ENCODE peak calls at places on chromosomes 6 and 20, in eight cellular contexts. Q is H9, H is SK-N-SH, W is esophagus squamous epithelium, Y is body of pancreas, S is ovary, K is psoas muscle, M is IMR-90. V is an unnamed sample. For H3K4me1, the result is how much of the 10 kb centered on the place peaks cover.

GRCh38 chr20:51119914-51120313 is 97.0 kb upstream of the KCNG1 start:
- DNase-seq in S (no peak), Q (no peak), M (no peak), K (no peak), Y (no peak), H (no peak), W (no peak), V (no peak)

GRCh38 chr20:17647391-17648305 is 34.4 kb downstream of the RRBP1 start:
- DNase-seq in Q (no peak), K (no peak), H (no peak), Y (peak), S (peak), W (no peak), M (no peak), V (no peak)

GRCh38 chr6:42263165-42263852 is 45.6 kb upstream of the MRPS10 start:
- DNase-seq in M (no peak), Y (no peak), S (no peak), W (no peak), H (no peak), Q (peak), K (no peak), V (no peak)

GRCh38 chr6:27720607-27721580 is 191.3 kb downstream of the OR2B2 start:
- DNase-seq in K (no peak), Y (no peak), W (no peak), Q (peak), S (no peak), H (no peak), M (peak), V (no peak)

GRCh38 chr6:1657116-1657776 is 47.5 kb downstream of the FOXC1 start:
- DNase-seq in M (no peak), Y (no peak), H (no peak), W (no peak), Q (no peak), S (no peak), K (no peak), V (peak)

GRCh38 chr6:13373488-13373886 is 45.1 kb upstream of the TBC1D7 start:
- DNase-seq in Q (no peak), H (no peak), M (peak), Y (no peak), K (no peak), S (no peak), W (no peak), V (no peak)

GRCh38 chr6:45555981-45556771 is 178.4 kb upstream of the SUPT3H start:
- DNase-seq in W (no peak), Y (no peak), H (no peak), S (no peak), M (peak), Q (no peak), K (no peak), V (no peak)

GRCh38 chr20:59994697-59995122 is 36.5 kb downstream of the CDH26 start:
- DNase-seq in W (no peak), K (no peak), H (no peak), Y (peak), M (peak), Q (peak), S (no peak), V (peak)

GRCh38 chr6:109187399-109188114 is 92.2 kb downstream of the CEP57L1 start:
- DNase-seq in H (peak), W (no peak), Y (peak), M (peak), Q (peak), K (peak), S (peak), V (peak)

GRCh38 chr6:165146456-165146855 is 162.9 kb downstream of the C6orf118 start:
- DNase-seq in K (no peak), S (no peak), H (no peak), Y (no peak), M (no peak), W (no peak), Q (no peak), V (no peak)

GRCh38 chr6:39929039-39929732 is 5.1 kb downstream of the MOCS1 start:
- DNase-seq in Q (no peak), W (no peak), S (no peak), M (no peak), K (no peak), Y (no peak), H (no peak), V (no peak)

GRCh38 chr20:64246616-64247311 is 8.8 kb upstream of the PCMTD2 start:
- DNase-seq in H (peak), Q (peak), K (no peak), W (no peak), Y (no peak), S (peak), M (no peak), V (no peak)

GRCh38 chr20:38004416-38004815 is 28.8 kb downstream of the TTI1 start:
- DNase-seq in H (no peak), Q (no peak), Y (no peak), W (no peak), K (no peak), M (no peak), S (no peak), V (no peak)

GRCh38 chr6:110517601-110518280 is 41.3 kb upstream of the SLC22A16 start:
- DNase-seq in Y (no peak), H (no peak), W (no peak), K (no peak), M (no peak), Q (no peak), S (no peak), V (no peak)

GRCh38 chr6:53915292-53915691 is 120.5 kb downstream of the LRRC1 start:
- DNase-seq in W (no peak), M (peak), Q (no peak), Y (no peak), S (no peak), K (no peak), H (no peak), V (no peak)

GRCh38 chr20:3199976-3200755 is 4.3 kb downstream of the DDRGK1 start:
- DNase-seq in W (no peak), S (no peak), H (no peak), K (no peak), Q (no peak), Y (no peak), M (no peak), V (no peak)

GRCh38 chr20:23585808-23586734 is 17.8 kb upstream of the CST9L start:
- DNase-seq in S (no peak), K (no peak), W (no peak), M (no peak), H (no peak), Q (no peak), Y (no peak), V (no peak)

GRCh38 chr6:111803804-111804203 is 69.4 kb downstream of the FYN start:
- DNase-seq in M (peak), Q (no peak), W (no peak), Y (no peak), S (no peak), H (no peak), K (no peak), V (no peak)

GRCh38 chr20:49313271-49313670 is 35.4 kb upstream of the ZNFX1 start:
- DNase-seq in Q (no peak), Y (no peak), S (no peak), K (no peak), W (no peak), H (no peak), M (no peak), V (no peak)

GRCh38 chr6:52063584-52064400 is 23.6 kb downstream of the PKHD1 start:
- DNase-seq in S (no peak), Q (peak), H (peak), Y (peak), M (peak), K (no peak), W (no peak), V (peak)

GRCh38 chr6:72560721-72561593 is 60.9 kb upstream of the KCNQ5 start:
- DNase-seq in K (no peak), H (peak), M (peak), Q (no peak), S (no peak), W (no peak), Y (peak), V (no peak)

GRCh38 chr6:114284281-114284680 is 58.5 kb downstream of the HS3ST5 start:
- DNase-seq in Q (no peak), M (no peak), H (no peak), Y (no peak), W (no peak), S (no peak), K (no peak), V (no peak)

GRCh38 chr6:125363360-125364121 is 61.8 kb upstream of the HDDC2 start:
- DNase-seq in M (peak), Q (peak), Y (peak), W (no peak), K (peak), H (peak), S (peak), V (peak)

DNA sequence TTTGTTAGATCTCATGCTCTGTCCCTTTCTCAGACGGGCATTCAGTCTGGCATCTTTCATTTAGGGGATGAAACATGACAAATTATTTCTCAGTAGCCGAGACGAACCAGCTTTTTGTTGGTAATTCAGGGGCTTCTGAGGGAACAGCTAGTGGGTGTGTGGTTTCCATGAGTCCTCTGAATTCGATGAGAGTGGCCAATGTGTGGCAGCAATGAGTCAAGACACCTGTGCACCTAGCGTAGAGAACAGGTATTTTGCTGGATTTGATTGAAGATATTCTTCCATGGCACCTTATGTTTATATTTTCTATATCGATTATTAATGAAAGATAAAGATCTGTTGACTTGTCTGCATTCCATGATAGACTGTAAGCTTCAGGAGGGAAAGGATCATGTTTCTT is 696.9 kb downstream of the DHX35 start:
- DNase-seq in S (no peak), M (no peak), K (no peak), W (no peak), Y (no peak), H (no peak), Q (no peak), V (no peak)
- TF ChIP-seq CTCF in S (no peak), M (no peak), K (no peak), W (no peak), Y (no peak), H (no peak), Q (peak), V (no peak)

DNA sequence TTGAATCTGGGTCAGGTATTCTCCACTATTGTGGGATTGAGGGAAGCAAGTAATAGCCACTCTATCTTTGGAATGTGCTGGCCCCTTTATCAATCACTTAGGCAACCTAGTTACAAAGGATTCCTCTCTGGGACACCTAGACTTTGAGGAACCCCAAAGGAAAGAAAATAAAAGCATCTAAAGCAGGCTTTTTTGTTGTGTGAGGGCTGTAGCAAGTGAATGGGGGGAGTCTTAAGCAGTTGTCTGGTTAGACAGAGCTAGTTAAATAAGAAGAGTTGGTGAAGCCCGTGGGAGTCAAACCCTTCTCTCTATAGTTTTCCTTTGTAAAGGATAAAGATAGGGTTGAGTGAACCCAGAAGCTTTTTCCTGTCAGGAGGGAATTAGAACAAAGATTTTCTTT is 63.2 kb downstream of the HDGFL1 start:
- DNase-seq in Q (no peak), W (no peak), S (no peak), K (no peak), M (no peak), Y (no peak), H (no peak), V (no peak)
- H3K27ac ChIP-seq in Q (no peak), W (no peak), S (no peak), K (no peak), M (no peak), Y (no peak), H (no peak), V (no peak)

GRCh38 chr6:26354162-26354561 is 10.8 kb upstream of the BTN3A2 start:
- DNase-seq in M (no peak), W (no peak), Y (no peak), S (no peak), H (no peak), Q (no peak), K (no peak), V (no peak)
- H3K4me1 ChIP-seq in M (under half), W (under half), Y (under half), S (under half), H (under half), Q (under half), K (under half), V (under half)

DNA sequence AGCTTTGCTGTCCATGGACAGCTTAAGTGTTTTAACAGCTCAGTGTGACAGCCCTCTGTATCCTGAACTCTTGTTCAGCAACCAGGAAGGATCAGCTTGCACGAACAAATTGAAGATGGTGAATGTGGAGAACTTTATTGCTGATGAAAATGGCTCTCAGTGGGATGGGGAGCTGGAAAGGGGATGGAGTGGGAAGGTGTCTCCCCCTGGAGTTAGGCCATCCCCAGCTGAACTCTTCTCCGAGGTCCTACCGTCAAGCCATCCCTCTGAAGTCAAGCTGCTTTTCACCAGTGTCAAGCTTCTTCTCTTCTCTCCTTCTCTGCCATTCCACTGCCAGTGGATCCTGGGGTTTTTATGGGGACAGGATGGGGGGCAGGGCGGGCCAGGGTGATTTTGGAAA is 26.6 kb downstream of the NT5E start:
- DNase-seq in K (no peak), H (no peak), S (no peak), Y (no peak), W (no peak), Q (no peak), M (no peak), V (no peak)
- TF ChIP-seq CTCF in K (no peak), H (no peak), S (no peak), Y (no peak), W (no peak), Q (no peak), M (no peak), V (no peak)

GRCh38 chr6:90087103-90087833 is 193.0 kb downstream of the GJA10 start:
- DNase-seq in H (no peak), K (no peak), W (no peak), Y (no peak), Q (no peak), S (no peak), M (peak), V (no peak)
- H3K27ac ChIP-seq in H (peak), K (no peak), W (no peak), Y (no peak), Q (no peak), S (no peak), M (no peak), V (no peak)

DNA sequence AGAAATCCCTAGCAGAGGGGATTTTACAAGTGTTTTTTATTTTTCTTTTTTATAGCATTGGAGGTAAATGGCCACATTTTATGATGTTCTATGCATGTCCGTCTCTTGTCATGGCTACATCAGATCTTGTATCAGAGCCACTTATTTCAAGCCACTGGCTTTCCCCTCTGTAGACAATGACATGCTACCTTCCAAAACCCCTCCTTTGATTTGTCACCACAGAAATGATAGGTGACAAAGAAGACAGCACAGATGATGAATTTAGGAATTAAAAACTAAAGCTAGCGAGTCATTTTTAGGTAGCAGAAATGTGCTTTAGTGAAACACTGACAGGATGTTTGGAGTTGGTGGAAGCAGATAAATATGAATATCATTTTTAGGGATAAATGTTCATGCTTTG is 20.8 kb downstream of the PLCB1 start:
- DNase-seq in Q (no peak), Y (no peak), S (no peak), K (no peak), M (no peak), H (no peak), W (no peak), V (no peak)
- H3K4me1 ChIP-seq in Q (under half), Y (under half), S (under half), K (half or more), M (under half), H (under half), W (under half), V (under half)

DNA sequence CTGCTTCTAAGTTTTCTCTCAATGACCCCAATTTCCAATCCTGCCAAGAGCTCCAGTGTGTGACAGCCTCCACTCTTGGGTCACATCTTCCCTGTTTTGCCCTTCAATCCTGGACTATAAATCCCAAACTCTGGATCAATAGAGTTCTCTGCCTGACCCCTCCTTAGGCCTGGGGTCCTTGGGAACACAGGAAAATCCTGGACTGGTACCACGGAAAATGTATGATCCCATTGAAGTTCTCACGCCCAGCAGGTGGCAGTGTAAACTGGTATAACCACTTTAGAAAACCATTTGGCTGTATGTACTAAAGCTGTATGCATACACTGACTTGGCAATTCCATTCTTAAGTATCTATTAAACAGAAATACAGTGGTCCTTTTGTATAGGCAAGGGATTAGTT is 98.0 kb downstream of the SNAP25 start:
- DNase-seq in W (no peak), H (no peak), Q (no peak), Y (peak), K (no peak), S (no peak), M (no peak), V (no peak)
- TF ChIP-seq CTCF in W (no peak), H (peak), Q (no peak), Y (peak), K (peak), S (no peak), M (no peak), V (no peak)